ENCODE peak calls at places on chromosomes 16 and 17, in six cellular contexts. L is effector memory CD8-positive, alpha-beta T cell; M is stimulated activated CD4-positive, alpha-beta T cell treated with anti-CD3 and anti-CD28 coated beads, Interleukin-1b, Interleukin-23, amount 100 ng/mL, for 24 hours; K is H54; P is HFF-Myc; E is NCI-H2029. G is an unnamed sample.

GRCh38 chr16:81473561-81473960 is 29.0 kb downstream of the CMIP start:
- DNase-seq in L (no peak), E (no peak), K (no peak), P (no peak), M (no peak), G (no peak)

GRCh38 chr17:45427181-45427835 is 5.4 kb downstream of the ARHGAP27 start:
- DNase-seq in M (no peak), K (no peak), E (no peak), P (no peak), L (no peak), G (no peak)

GRCh38 chr17:65674246-65675045 is 113.0 kb upstream of the AXIN2 start:
- DNase-seq in M (no peak), P (no peak), K (no peak), E (no peak), L (no peak), G (no peak)

GRCh38 chr16:12542818-12543699 is 260.6 kb downstream of the CPPED1 start:
- DNase-seq in M (no peak), L (no peak), E (no peak), K (no peak), P (no peak), G (no peak)

GRCh38 chr17:75077072-75077489 is 10.7 kb upstream of the SLC16A5 start:
- DNase-seq in K (no peak), P (no peak), L (no peak), M (no peak), E (no peak), G (no peak)

GRCh38 chr17:1555618-1556471 is 6.7 kb downstream of the PITPNA start:
- DNase-seq in K (no peak), M (no peak), L (no peak), E (no peak), P (no peak), G (no peak)

GRCh38 chr16:67230809-67231660 is 4.1 kb downstream of the TMEM208 start:
- DNase-seq in K (no peak), L (no peak), E (no peak), P (no peak), M (no peak), G (no peak)

GRCh38 chr16:80029706-80030481 is 429.4 kb upstream of the MAF start:
- DNase-seq in K (no peak), E (no peak), L (no peak), M (no peak), P (no peak), G (no peak)

GRCh38 chr17:9240659-9241370 is 219.5 kb downstream of the NTN1 start:
- DNase-seq in K (no peak), L (no peak), E (peak; percentile 29), P (no peak), M (no peak), G (no peak)

GRCh38 chr16:66741131-66741900 is 10.1 kb downstream of the DYNC1LI2 start:
- DNase-seq in P (peak; percentile 69), M (no peak), L (no peak), E (peak; percentile 70), K (peak; percentile 53), G (no peak)

GRCh38 chr17:75637143-75637538 is 3.9 kb downstream of the SMIM5 start:
- DNase-seq in M (no peak), K (no peak), P (no peak), L (no peak), E (no peak), G (no peak)

GRCh38 chr17:68255151-68255550 is 7.3 kb downstream of the AMZ2 start:
- DNase-seq in P (no peak), E (no peak), L (no peak), K (no peak), M (no peak), G (no peak)

GRCh38 chr17:45574376-45574775 is 83.9 kb upstream of the PLEKHM1 start:
- DNase-seq in M (no peak), L (no peak), K (no peak), P (no peak), E (no peak), G (no peak)

GRCh38 chr17:5413682-5414081 is 5.8 kb downstream of the NUP88 start:
- DNase-seq in K (no peak), E (no peak), M (no peak), L (no peak), P (peak; percentile 46), G (no peak)

GRCh38 chr16:31105677-31106213 is 2.4 kb upstream of the BCKDK start:
- DNase-seq in P (peak; percentile 32), E (peak; percentile 77), L (peak; percentile 80), M (peak; percentile 65), K (peak; percentile 84), G (peak; percentile 60)

GRCh38 chr16:11780988-11781680 is 15.9 kb downstream of the ZC3H7A start:
- DNase-seq in E (no peak), M (no peak), P (no peak), K (no peak), L (no peak), G (no peak)

GRCh38 chr16:85195271-85195647 is 83.0 kb upstream of the CIBAR2 start:
- DNase-seq in K (no peak), E (no peak), P (no peak), L (no peak), M (no peak), G (no peak)